ENCODE peak calls at places on chromosomes 5 and 9, in seven cellular contexts. L, N, T, M, P, Y and H are unnamed samples.

GRCh38 chr5:96175090-96175489 is 213.4 kb upstream of the ELL2 start:
- DNase-seq in N (peak), L (no peak), Y (peak), M (peak), T (peak), P (no peak), H (no peak)

GRCh38 chr9:105355810-105356209 is 92.0 kb upstream of the FSD1L start:
- DNase-seq in M (no peak), N (peak), Y (no peak), T (peak), L (peak), P (no peak), H (no peak)

GRCh38 chr9:18587988-18588387 is 114.0 kb downstream of the ADAMTSL1 start:
- DNase-seq in N (no peak), L (peak), T (no peak), Y (no peak), M (no peak), P (no peak), H (no peak)

GRCh38 chr9:127866535-127866934 is 10.9 kb downstream of the AK1 start:
- DNase-seq in L (no peak), M (no peak), N (no peak), T (no peak), Y (no peak), P (no peak), H (no peak)

GRCh38 chr5:98334946-98335345 is 438.5 kb upstream of the RGMB start:
- DNase-seq in N (no peak), M (no peak), P (no peak), T (no peak), Y (no peak), L (no peak), H (no peak)

GRCh38 chr9:90854637-90855036 is 53.0 kb downstream of the SYK start:
- DNase-seq in T (no peak), Y (no peak), N (no peak), P (no peak), M (no peak), L (no peak), H (no peak)

GRCh38 chr5:131198625-131199024 is 27.9 kb downstream of the LYRM7 start:
- DNase-seq in T (no peak), N (no peak), L (peak), M (no peak), P (no peak), Y (no peak), H (no peak)

GRCh38 chr9:100595391-100596199 is 17.7 kb downstream of the CAVIN4 start:
- DNase-seq in M (peak), N (peak), Y (no peak), L (peak), T (no peak), P (no peak), H (peak)

GRCh38 chr9:106862115-106862945 is 636 bp upstream of the ZNF462 start:
- DNase-seq in N (peak), P (no peak), Y (no peak), T (no peak), M (no peak), L (peak), H (peak)

GRCh38 chr9:17930091-17930490 is 351.2 kb downstream of the SH3GL2 start:
- DNase-seq in L (no peak), N (no peak), M (no peak), Y (no peak), T (no peak), P (no peak), H (no peak)

GRCh38 chr5:14295610-14296009 is 152.5 kb downstream of the TRIO start:
- DNase-seq in T (no peak), M (no peak), N (no peak), Y (no peak), P (no peak), L (no peak), H (no peak)

GRCh38 chr5:162837161-162837560 is 600.2 kb upstream of the CCNG1 start:
- DNase-seq in M (no peak), N (no peak), T (no peak), L (no peak), P (no peak), Y (no peak), H (no peak)

GRCh38 chr9:126499005-126499910 is 114.5 kb upstream of the LMX1B start:
- DNase-seq in M (no peak), T (no peak), N (peak), Y (peak), P (no peak), L (peak), H (peak)

GRCh38 chr5:141692533-141692888 is 10.5 kb upstream of the ARAP3 start:
- DNase-seq in T (no peak), Y (no peak), P (no peak), M (no peak), N (no peak), L (no peak), H (no peak)

GRCh38 chr9:27473135-27473534 is 51.0 kb upstream of the IFNK start:
- DNase-seq in M (no peak), L (no peak), N (no peak), P (peak), Y (no peak), T (no peak), H (no peak)

GRCh38 chr5:51657340-51658240 is 274.3 kb downstream of the ISL1 start:
- DNase-seq in N (no peak), P (no peak), T (no peak), L (no peak), Y (no peak), M (no peak), H (no peak)

GRCh38 chr5:15598294-15598902 is 98.4 kb downstream of the FBXL7 start:
- DNase-seq in L (no peak), M (no peak), T (no peak), N (peak), Y (no peak), P (no peak), H (no peak)

GRCh38 chr5:84725946-84726570 is 341.4 kb upstream of the EDIL3 start:
- DNase-seq in P (no peak), N (no peak), M (no peak), L (no peak), T (no peak), Y (no peak), H (no peak)

GRCh38 chr5:33479321-33479720 is 38.6 kb downstream of the TARS1 start:
- DNase-seq in Y (no peak), M (no peak), T (no peak), P (no peak), L (peak), N (no peak), H (no peak)

GRCh38 chr5:65041296-65042158 is 272.8 kb downstream of the CWC27 start:
- DNase-seq in M (no peak), T (no peak), N (no peak), P (no peak), L (peak), Y (no peak), H (no peak)

GRCh38 chr9:38006981-38007380 is 62.0 kb downstream of the SHB start:
- DNase-seq in Y (no peak), P (no peak), M (no peak), T (no peak), L (no peak), N (no peak), H (no peak)

GRCh38 chr5:117486879-117487391 is 912.3 kb upstream of the SEMA6A start:
- DNase-seq in P (no peak), Y (no peak), N (peak), M (peak), L (no peak), T (no peak), H (no peak)

GRCh38 chr9:133200631-133201030 is 8.4 kb downstream of the OBP2B start:
- DNase-seq in Y (no peak), P (no peak), M (no peak), T (no peak), N (no peak), L (no peak), H (no peak)

GRCh38 chr5:159552751-159553150 is 222.5 kb upstream of the IL12B start:
- DNase-seq in M (no peak), T (no peak), Y (no peak), P (no peak), L (peak), N (no peak), H (peak)

GRCh38 chr5:78127875-78128274 is 166.6 kb downstream of the AP3B1 start:
- DNase-seq in N (peak), Y (no peak), M (no peak), T (no peak), L (no peak), P (no peak), H (no peak)

GRCh38 chr5:6827815-6828214 is 114.6 kb downstream of the TENT4A start:
- DNase-seq in N (no peak), T (no peak), L (no peak), P (no peak), Y (peak), M (no peak), H (peak)

GRCh38 chr5:113663879-113664278 is 150.4 kb downstream of the YTHDC2 start:
- DNase-seq in L (peak), P (peak), T (no peak), Y (peak), N (peak), M (peak), H (peak)

GRCh38 chr9:98158071-98158791 is 34.2 kb downstream of the CORO2A start:
- DNase-seq in N (peak), L (no peak), P (no peak), T (no peak), M (no peak), Y (no peak), H (no peak)

GRCh38 chr5:38921174-38921573 is 75.4 kb downstream of the OSMR start:
- DNase-seq in P (no peak), M (no peak), Y (no peak), N (no peak), L (peak), T (no peak), H (no peak)

GRCh38 chr9:74773886-74774479 is 113.7 kb downstream of the TRPM6 start:
- DNase-seq in M (peak), Y (no peak), T (peak), L (peak), N (peak), P (peak), H (peak)

GRCh38 chr5:76867827-76868693 is 18.2 kb downstream of the S100Z start:
- DNase-seq in L (peak), P (peak), Y (peak), T (peak), N (peak), M (peak), H (peak)

GRCh38 chr9:10678790-10679189 is 66.0 kb upstream of the PTPRD start:
- DNase-seq in N (no peak), P (no peak), M (no peak), T (no peak), L (peak), Y (no peak), H (no peak)

GRCh38 chr9:121288874-121289553 is 21.1 kb downstream of the GSN start:
- DNase-seq in M (no peak), N (peak), T (no peak), L (peak), P (peak), Y (no peak), H (no peak)

GRCh38 chr9:132546148-132547051 is 36.0 kb upstream of the BARHL1 start:
- DNase-seq in Y (peak), P (no peak), T (no peak), L (no peak), N (no peak), M (no peak), H (no peak)

GRCh38 chr5:138981606-138982005 is 106.5 kb upstream of the LRRTM2 start:
- DNase-seq in T (no peak), N (no peak), M (no peak), Y (no peak), L (no peak), P (no peak), H (no peak)

GRCh38 chr5:109411627-109412026 is 1.9 kb upstream of the PJA2 start:
- DNase-seq in N (peak), P (no peak), T (no peak), M (peak), Y (no peak), L (peak), H (peak)
- TF ChIP-seq POLR2A in N (no peak), P (no peak), T (no peak), M (no peak), Y (no peak), L (peak), H (no peak)

GRCh38 chr9:93095205-93096130 is 549 bp upstream of the CARD19 start:
- DNase-seq in N (peak), M (peak), L (peak), Y (peak), P (peak), T (peak), H (peak)
- TF ChIP-seq POLR2A in N (peak), M (peak), L (peak), Y (peak), P (no peak), T (peak), H (peak)

GRCh38 chr9:137439158-137439714 is 1.9 kb downstream of the ENTPD8 start:
- DNase-seq in Y (no peak), P (no peak), M (no peak), N (no peak), T (no peak), L (no peak), H (no peak)

GRCh38 chr9:137438591-137439157 is 2.5 kb downstream of the ENTPD8 start:
- DNase-seq in P (no peak), M (no peak), T (no peak), Y (no peak), N (no peak), L (no peak), H (no peak)

GRCh38 chr9:137441935-137442321 is 771 bp upstream of the ENTPD8 start:
- DNase-seq in N (no peak), P (no peak), M (no peak), Y (no peak), L (no peak), T (no peak), H (no peak)

GRCh38 chr9:137444106-137444790 is 3.1 kb upstream of the ENTPD8 start:
- DNase-seq in P (no peak), L (no peak), Y (no peak), N (no peak), T (no peak), M (no peak), H (no peak)

GRCh38 chr9:137441289-137441934 is at the start of gene ENTPD8:
- DNase-seq in L (no peak), Y (no peak), P (no peak), M (no peak), N (peak), T (no peak), H (no peak)
- TF ChIP-seq POLR2A in L (no peak), Y (no peak), P (no peak), M (no peak), N (no peak), T (no peak), H (no peak)

GRCh38 chr9:2625427-2625826 is 3.8 kb downstream of the VLDLR start:
- DNase-seq in N (no peak), L (no peak), Y (no peak), T (no peak), P (no peak), M (no peak), H (no peak)

GRCh38 chr9:2623866-2624682 is 2.5 kb downstream of the VLDLR start:
- DNase-seq in L (no peak), T (no peak), N (no peak), P (no peak), M (no peak), Y (no peak), H (no peak)

GRCh38 chr9:2621678-2622360 is at the start of gene VLDLR:
- DNase-seq in N (peak), M (no peak), Y (peak), P (peak), T (no peak), L (peak), H (peak)

GRCh38 chr9:2622361-2623045 is 916 bp downstream of the VLDLR start:
- DNase-seq in Y (peak), M (no peak), P (no peak), N (no peak), T (no peak), L (peak), H (peak)

DNA sequence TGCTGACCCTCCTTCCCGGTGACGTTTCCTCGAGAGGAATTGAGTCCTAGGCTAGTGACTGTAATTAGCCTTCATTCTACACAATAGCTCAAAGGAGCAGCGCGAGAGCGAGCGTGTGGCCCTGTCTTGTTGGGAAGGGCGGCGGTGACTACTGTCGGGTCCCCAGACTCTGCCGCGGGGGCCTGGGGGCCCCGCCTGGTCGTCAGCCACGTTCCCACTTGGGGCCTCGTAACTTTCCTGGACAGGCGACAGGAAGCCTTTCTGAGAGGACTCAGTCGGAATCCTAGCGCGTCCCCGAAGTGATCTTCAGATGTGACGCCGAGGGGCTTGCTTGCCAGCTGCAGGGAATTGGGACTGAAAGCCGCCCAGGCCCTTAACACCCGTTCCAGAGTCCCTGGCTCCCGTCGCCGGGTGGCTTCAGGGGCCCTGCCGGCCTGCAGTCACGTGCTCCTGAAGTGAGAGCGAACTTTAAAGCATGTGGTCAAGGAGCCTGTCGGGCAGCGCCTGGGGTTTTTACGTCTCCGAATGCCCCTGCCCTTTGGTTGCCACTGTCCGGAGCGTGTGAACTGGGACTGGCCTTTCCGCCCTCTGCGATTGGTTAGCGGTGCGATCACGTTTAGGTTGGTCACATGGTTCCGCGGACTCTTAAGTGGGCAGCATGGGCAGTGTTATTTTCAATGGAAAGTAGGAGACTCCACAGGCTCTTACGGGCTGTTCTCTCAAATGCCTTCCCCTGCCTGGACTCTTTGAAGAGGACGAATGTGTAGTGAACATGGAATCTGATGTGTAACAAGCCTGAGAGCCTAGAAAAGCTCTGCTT is 1.7 kb downstream of the VLDLR start:
- DNase-seq in P (peak), N (peak), L (peak), Y (peak), M (no peak), T (no peak), H (no peak)
- TF ChIP-seq POLR2A in P (no peak), N (peak), L (no peak), Y (no peak), M (no peak), T (no peak), H (no peak)

GRCh38 chr5:149432861-149433462 is 53.9 kb upstream of the IL17B start:
- DNase-seq in M (no peak), L (no peak), T (no peak), P (no peak), Y (no peak), N (no peak), H (no peak)

GRCh38 chr5:149435015-149435376 is 55.9 kb upstream of the IL17B start:
- DNase-seq in P (no peak), T (no peak), L (no peak), Y (no peak), M (no peak), N (no peak), H (no peak)

GRCh38 chr5:149433524-149434131 is 54.5 kb upstream of the IL17B start:
- DNase-seq in M (no peak), Y (no peak), T (no peak), P (no peak), N (no peak), L (peak), H (no peak)

GRCh38 chr5:149435660-149436059 is 56.6 kb upstream of the IL17B start:
- DNase-seq in Y (no peak), T (no peak), P (no peak), N (no peak), L (no peak), M (no peak), H (no peak)

DNA sequence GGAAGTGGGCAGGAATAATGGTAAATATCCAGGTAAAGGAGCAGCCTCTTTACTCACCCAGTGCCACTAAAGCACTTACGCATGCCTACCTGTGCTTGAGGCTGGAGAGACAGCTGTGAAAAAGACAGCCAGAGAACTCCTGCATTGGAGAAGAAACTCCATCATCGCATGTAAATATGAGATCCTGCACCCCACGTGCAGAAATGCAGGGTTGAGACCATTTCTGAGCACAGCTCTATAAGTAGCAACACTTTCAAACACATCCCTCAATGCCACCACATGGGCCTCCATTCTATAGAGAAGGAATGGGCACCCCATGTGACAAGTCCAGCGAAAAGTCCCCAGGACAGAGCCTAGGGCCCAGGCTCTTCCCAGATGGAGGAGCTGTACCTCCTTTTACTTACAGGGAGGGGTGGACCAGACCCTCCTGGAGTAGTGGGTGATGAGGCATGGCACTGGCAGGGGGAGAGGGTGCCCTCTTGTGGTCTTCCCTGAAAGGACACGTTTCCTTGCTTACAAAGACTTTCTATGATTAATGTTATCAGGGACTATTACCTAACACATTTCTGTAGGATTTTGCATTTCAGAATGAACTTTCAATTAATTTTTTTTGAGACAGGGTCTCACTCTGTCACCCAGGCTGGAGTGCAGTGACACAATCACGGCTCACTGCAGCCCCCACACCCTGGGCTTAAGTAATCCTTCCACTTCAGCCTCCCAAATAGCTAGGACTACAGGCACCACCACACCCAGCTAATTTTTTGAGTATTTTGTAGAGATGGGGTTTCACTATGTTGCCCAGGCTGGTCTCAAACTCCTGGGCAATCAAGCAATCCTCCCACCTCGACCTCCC is 55.3 kb upstream of the IL17B start:
- DNase-seq in Y (peak), M (no peak), P (peak), N (peak), L (peak), T (no peak), H (peak)
- TF ChIP-seq POLR2A in Y (no peak), M (no peak), P (no peak), N (no peak), L (peak), T (no peak), H (no peak)

GRCh38 chr9:14170392-14170931 is 143.5 kb downstream of the NFIB start:
- DNase-seq in L (no peak), Y (no peak), N (no peak), T (no peak), M (no peak), P (no peak), H (no peak)
- TF ChIP-seq POLR2A in L (no peak), Y (no peak), N (no peak), T (no peak), M (no peak), P (no peak), H (no peak)